ENCODE peak calls at places on chromosome 6, in nine cellular contexts. Q is SW 1271; W is tibial artery; J is NCI-H1092 treated with DMSO at 0.1 percent for 48 hours; Z is neural progenitor cell; H is PC-3; O is NCI-H1930; C is naive thymus-derived CD4-positive, alpha-beta T cell; L is HS-5. G is an unnamed sample.

GRCh38 chr6:31401403-31401802 is 2.0 kb upstream of the MICA start:
- DNase-seq in Q (peak), J (no peak), C (no peak), Z (no peak), O (no peak), L (peak), H (peak), W (peak), G (peak)

GRCh38 chr6:2127484-2127911 is 117.9 kb downstream of the GMDS start:
- DNase-seq in Z (no peak), L (no peak), C (peak), H (no peak), Q (no peak), J (no peak), O (no peak), W (peak), G (no peak)

GRCh38 chr6:36662827-36663256 is 15.7 kb upstream of the CDKN1A start:
- DNase-seq in W (no peak), C (no peak), Z (no peak), J (no peak), O (no peak), L (no peak), H (no peak), Q (no peak), G (no peak)

GRCh38 chr6:38573800-38574395 is 65.8 kb downstream of the BTBD9 start:
- DNase-seq in L (no peak), W (no peak), O (no peak), H (no peak), Z (no peak), J (no peak), Q (no peak), C (no peak), G (no peak)

GRCh38 chr6:149320745-149321240 is 3.3 kb downstream of the TAB2 start:
- DNase-seq in C (no peak), W (no peak), O (no peak), Z (no peak), Q (no peak), L (no peak), H (peak), J (no peak), G (no peak)

GRCh38 chr6:109187399-109188114 is 92.2 kb downstream of the CEP57L1 start:
- DNase-seq in C (peak), Q (no peak), Z (peak), L (no peak), O (peak), W (peak), J (peak), H (peak), G (peak)

GRCh38 chr6:1832358-1832757 is 222.6 kb downstream of the FOXC1 start:
- DNase-seq in L (no peak), W (no peak), J (no peak), Q (no peak), C (no peak), O (no peak), Z (no peak), H (no peak), G (no peak)

GRCh38 chr6:3336066-3336786 is 77.5 kb downstream of the PSMG4 start:
- DNase-seq in L (no peak), Q (no peak), Z (no peak), J (no peak), H (no peak), O (no peak), W (no peak), C (no peak), G (no peak)

GRCh38 chr6:75504902-75505233 is 11.3 kb upstream of the FILIP1 start:
- DNase-seq in L (no peak), J (no peak), H (no peak), C (no peak), W (peak), O (no peak), Z (no peak), Q (no peak), G (peak)

GRCh38 chr6:44073612-44074382 is 53.5 kb downstream of the MRPL14 start:
- DNase-seq in L (no peak), C (peak), H (no peak), W (no peak), Q (no peak), Z (no peak), O (no peak), J (no peak), G (no peak)

GRCh38 chr6:87675004-87675681 is 26.9 kb downstream of the AKIRIN2 start:
- DNase-seq in H (no peak), Z (no peak), O (no peak), Q (no peak), L (no peak), W (no peak), C (no peak), J (no peak), G (no peak)

GRCh38 chr6:89616531-89616930 is 22.0 kb downstream of the LYRM2 start:
- DNase-seq in C (no peak), H (no peak), Z (no peak), J (no peak), Q (no peak), W (no peak), L (no peak), O (no peak), G (no peak)

GRCh38 chr6:137581019-137581707 is 87.0 kb upstream of the OLIG3 start:
- DNase-seq in H (no peak), O (no peak), Z (no peak), L (no peak), C (no peak), J (no peak), W (no peak), Q (no peak), G (no peak)

GRCh38 chr6:105890521-105891244 is 195.5 kb upstream of the PRDM1 start:
- DNase-seq in O (no peak), C (no peak), Q (no peak), J (no peak), H (peak), L (no peak), W (no peak), Z (no peak), G (peak)